ENCODE peak calls at places on chromosomes 11 and 22, in six cellular contexts. K is stomach, X is transverse colon, A is SK-N-SH, Q is sigmoid colon, P is upper lobe of left lung. R is an unnamed sample. For H3K36me3, the result is how much of the 10 kb centered on the place peaks cover.

GRCh38 chr11:27914080-27914479 is 193.9 kb downstream of the KIF18A start:
- DNase-seq in K (no peak), X (no peak), A (no peak), Q (no peak), P (no peak), R (no peak)

GRCh38 chr11:32154275-32154674 is 63.4 kb downstream of the RCN1 start:
- DNase-seq in K (no peak), X (no peak), A (no peak), Q (no peak), P (no peak), R (no peak)

GRCh38 chr11:94762208-94762607 is 5.9 kb upstream of the AMOTL1 start:
- DNase-seq in K (no peak), X (no peak), A (no peak), Q (no peak), P (no peak), R (no peak)

GRCh38 chr22:17084554-17085276 is at the start of gene IL17RA:
- DNase-seq in K (peak), X (peak), A (peak), Q (peak), P (peak), R (peak)

GRCh38 chr11:7353100-7353499 is 101.4 kb downstream of the SYT9 start:
- DNase-seq in K (no peak), X (peak), A (no peak), Q (no peak), P (no peak), R (no peak)

GRCh38 chr22:29782061-29782845 is 15.1 kb downstream of the UQCR10 start:
- DNase-seq in K (peak), X (peak), A (no peak), Q (no peak), P (peak), R (no peak)

GRCh38 chr11:75582935-75583709 is 21.1 kb downstream of the SERPINH1 start:
- DNase-seq in K (peak), X (peak), A (peak), Q (peak), P (peak), R (peak)

GRCh38 chr11:22976146-22976545 is 115.9 kb upstream of the CCDC179 start:
- DNase-seq in K (peak), X (no peak), A (no peak), Q (no peak), P (no peak), R (no peak)

GRCh38 chr11:118785362-118785761 is 5.6 kb downstream of the DDX6 start:
- DNase-seq in K (no peak), X (no peak), A (no peak), Q (no peak), P (no peak), R (no peak)

DNA sequence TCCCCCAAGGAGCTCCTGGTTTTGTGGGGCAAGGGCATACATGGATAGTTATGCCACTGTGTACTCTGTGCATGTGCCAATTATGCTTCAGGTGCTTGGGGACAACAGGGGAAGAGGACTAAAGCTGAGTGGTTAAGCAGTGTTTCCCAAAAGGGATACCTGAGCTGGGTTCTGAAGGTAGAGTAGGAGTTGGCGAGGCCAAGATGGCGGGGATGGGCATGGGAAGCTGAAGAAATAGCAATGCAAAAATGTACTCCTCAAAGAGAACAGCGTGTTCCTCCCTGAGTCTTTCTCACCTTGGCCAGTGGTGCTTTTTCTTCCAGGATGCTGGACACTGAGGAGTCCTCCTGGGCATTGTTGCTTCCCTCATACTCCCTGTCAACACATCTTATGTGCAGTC is 90.0 kb upstream of the LARGE1 start:
- DNase-seq in K (no peak), X (no peak), A (no peak), Q (no peak), P (no peak), R (no peak)
- H3K36me3 ChIP-seq in K (under half), X (under half), A (under half), Q (under half), P (under half), R (under half)

DNA sequence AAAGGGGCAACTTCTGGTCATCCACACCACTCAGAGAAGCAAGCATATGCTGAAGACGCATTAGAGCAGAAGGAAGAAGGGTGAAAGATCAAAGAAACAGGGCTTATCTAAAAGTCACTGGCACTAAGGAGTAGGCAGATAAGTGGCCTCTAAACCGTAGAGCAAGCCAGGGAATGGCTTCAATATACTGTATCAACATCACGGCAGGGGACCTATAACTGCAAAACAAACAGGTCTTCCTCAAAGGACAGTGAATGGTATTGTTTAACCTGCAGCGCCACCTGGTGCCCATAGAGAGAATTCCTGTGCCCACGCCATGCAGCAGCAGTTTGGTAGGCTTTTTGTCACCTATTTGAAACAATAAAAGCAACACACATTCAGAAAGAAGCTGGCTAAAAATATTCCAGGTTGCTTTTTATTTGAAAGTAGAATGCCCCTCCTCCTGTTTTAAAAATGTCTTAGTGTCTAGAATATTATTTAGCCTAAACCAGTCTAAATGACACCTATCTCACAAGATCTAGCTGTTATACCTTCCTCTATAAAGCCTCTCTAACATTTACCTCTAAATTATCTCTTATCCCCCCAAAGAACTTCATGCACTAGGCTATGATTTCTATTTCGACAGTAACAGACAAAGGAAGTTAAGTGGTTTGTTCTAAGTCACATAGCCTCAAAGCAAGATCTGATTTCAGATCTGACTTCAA is 21.8 kb downstream of the SNX19 start:
- DNase-seq in K (peak), X (peak), A (peak), Q (peak), P (peak), R (no peak)
- TF ChIP-seq EP300 in K (no peak), X (no peak), A (no peak), Q (no peak), P (no peak), R (no peak)

GRCh38 chr11:62832346-62833234 is at the start of gene TEX54:
- DNase-seq in K (peak), X (peak), A (no peak), Q (peak), P (peak), R (peak)

GRCh38 chr11:62835336-62835735 is 2.7 kb upstream of the TEX54 start:
- DNase-seq in K (no peak), X (no peak), A (no peak), Q (no peak), P (no peak), R (no peak)

GRCh38 chr11:62831520-62832345 is at the start of gene STX5:
- DNase-seq in K (peak), X (peak), A (peak), Q (peak), P (peak), R (peak)

GRCh38 chr11:62830904-62831519 is 839 bp downstream of the STX5 start:
- DNase-seq in K (no peak), X (no peak), A (peak), Q (peak), P (no peak), R (peak)
- TF ChIP-seq POLR2AphosphoS5 in K (no peak), X (no peak), A (no peak), Q (no peak), P (peak), R (no peak)

GRCh38 chr11:132008226-132008625 is 637.8 kb downstream of the NTM start:
- DNase-seq in K (no peak), X (no peak), A (no peak), Q (no peak), P (no peak), R (no peak)
- H3K36me3 ChIP-seq in K (under half), X (under half), A (under half), Q (under half), P (under half), R (under half)

DNA sequence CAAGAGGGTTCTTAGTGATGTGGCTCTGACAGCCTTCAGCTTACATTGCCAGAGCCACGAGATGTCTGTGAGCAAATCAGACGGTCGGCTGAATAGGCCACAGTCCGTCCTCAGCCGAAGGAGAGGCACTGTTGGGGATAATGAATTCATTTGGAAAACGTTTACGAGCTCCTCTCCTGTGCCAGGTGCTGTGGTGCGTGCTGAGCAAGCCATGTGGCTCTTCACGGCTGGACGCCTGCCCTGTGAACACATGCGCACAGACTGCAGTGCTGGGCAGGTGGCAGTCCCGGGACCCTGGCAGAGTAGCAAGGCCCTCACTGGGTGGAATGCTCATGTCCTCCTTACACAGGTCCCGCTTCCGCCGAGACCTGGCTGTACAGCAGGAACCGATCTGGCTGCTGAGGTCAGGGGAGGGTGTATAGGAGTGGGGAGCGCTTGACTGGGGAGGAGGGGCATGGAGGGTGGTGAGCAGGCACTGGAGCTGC is 6.8 kb downstream of the TBC1D22A start:
- DNase-seq in K (peak), X (no peak), A (no peak), Q (no peak), P (no peak), R (no peak)
- TF ChIP-seq EP300 in K (no peak), X (no peak), A (no peak), Q (no peak), P (no peak), R (no peak)

GRCh38 chr11:93537022-93537421 is 6.2 kb downstream of the SMCO4 start:
- DNase-seq in K (peak), X (no peak), A (no peak), Q (no peak), P (no peak), R (no peak)
- TF ChIP-seq POLR2AphosphoS5 in K (no peak), X (no peak), A (no peak), Q (no peak), P (no peak), R (no peak)

DNA sequence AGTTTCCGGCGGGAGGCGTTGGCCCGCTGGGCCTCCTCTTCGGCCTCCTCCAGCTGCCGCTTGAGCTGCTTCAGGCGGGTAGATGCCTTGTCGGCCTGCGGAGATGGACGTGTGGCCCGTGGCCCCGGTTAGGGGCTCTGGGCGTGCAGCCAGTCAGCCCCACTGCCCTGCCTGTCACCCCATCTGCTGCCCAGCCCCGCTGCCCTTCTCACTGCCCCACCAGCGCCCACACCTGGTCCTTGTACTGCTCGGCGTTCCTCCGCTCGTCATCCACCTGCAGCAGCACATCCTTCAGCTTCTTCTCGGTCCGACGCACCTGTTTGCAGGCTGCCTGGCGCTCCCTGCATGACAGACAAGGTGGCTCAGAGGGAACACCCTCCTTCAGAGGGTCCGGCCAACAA is 31.2 kb downstream of the APOL1 start:
- DNase-seq in K (no peak), X (no peak), A (peak), Q (peak), P (no peak), R (no peak)
- H3K36me3 ChIP-seq in K (half or more), X (half or more), A (half or more), Q (half or more), P (half or more), R (half or more)

DNA sequence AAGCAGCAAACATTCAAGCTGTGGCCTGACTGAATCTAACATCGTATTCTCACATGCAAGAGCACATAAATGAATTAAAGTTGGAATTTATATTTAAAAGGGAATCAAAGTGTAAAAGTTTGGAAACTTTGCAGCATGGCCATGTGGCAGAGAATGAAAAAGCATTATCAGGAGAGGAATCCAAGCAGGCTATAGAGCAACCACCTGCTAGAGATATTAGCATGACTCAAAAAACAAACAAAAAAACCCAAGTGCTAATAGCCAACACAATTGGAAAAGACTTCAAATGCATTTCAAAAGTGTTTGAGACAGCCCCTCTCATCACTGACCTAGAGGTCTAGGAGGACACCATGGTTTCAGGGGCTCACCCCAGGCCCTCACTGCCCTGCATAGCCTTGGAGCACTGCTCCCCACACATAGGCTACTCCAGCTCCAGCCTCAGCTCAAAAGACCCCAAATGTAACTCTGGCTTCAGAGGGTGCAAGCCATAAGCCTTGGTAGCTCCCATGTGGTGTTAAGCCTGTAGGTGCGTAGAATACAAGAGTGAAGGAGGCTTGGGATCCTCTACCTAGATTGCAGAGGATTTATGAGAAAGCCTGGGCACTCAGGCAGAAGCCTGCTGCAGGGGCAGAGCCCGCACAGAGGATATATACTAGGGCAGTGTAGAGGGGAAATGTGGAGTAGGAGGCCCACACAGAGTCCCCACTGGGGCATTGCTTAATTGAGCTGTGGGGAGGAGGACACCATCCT is 1.7 kb upstream of the KRTAP5-7 start:
- DNase-seq in K (no peak), X (no peak), A (no peak), Q (no peak), P (no peak), R (peak)
- TF ChIP-seq EP300 in K (no peak), X (no peak), A (no peak), Q (no peak), P (no peak), R (no peak)

GRCh38 chr22:36325163-36326031 is 62.4 kb downstream of the MYH9 start:
- DNase-seq in K (peak), X (peak), A (no peak), Q (peak), P (peak), R (no peak)

GRCh38 chr22:36322602-36322915 is 65.2 kb downstream of the MYH9 start:
- DNase-seq in K (no peak), X (no peak), A (no peak), Q (no peak), P (no peak), R (no peak)

GRCh38 chr22:36324414-36324813 is 63.4 kb downstream of the MYH9 start:
- DNase-seq in K (no peak), X (no peak), A (no peak), Q (no peak), P (no peak), R (no peak)

GRCh38 chr22:36323182-36323854 is 64.4 kb downstream of the MYH9 start:
- DNase-seq in K (peak), X (peak), A (no peak), Q (peak), P (peak), R (no peak)

DNA sequence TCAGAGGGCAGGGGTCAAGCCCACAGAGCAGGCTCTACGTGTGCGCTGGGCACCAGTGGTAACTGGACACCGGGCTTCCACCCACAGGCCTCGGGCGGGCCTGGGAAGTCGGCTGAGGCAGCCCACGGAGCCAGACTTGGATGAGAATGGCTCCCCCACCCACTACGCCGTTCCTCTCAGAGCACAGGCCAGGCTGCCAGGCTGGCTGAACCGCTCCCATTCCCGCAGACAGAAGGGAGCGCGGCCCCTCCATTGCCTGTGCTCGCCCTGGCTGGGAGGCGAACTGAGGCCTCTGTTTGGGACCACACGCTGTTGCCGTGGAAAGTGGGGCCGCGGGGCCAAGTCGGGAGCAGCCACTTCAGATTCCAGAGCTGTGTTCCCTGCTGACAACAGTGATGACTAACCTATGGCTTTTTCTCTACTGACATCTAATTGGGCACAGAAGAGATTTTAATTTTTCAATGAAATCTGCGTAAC is 63.9 kb downstream of the MYH9 start:
- DNase-seq in K (no peak), X (no peak), A (no peak), Q (no peak), P (no peak), R (no peak)
- TF ChIP-seq POLR2AphosphoS5 in K (no peak), X (peak), A (no peak), Q (peak), P (no peak), R (no peak)